ENCODE peak calls at places on chromosomes 16 and 17, in four cellular contexts. O is IMR-90, Y is K562, W is endothelial cell of umbilical vein. K is an unnamed sample.

GRCh38 chr17:45225051-45225700 is 3.5 kb downstream of the FMNL1 start:
- DNase-seq in W (no peak), O (no peak), Y (no peak), K (no peak)

GRCh38 chr17:33596904-33597303 is 303.8 kb upstream of the ASIC2 start:
- DNase-seq in W (no peak), Y (no peak), O (no peak), K (no peak)

GRCh38 chr17:14581181-14581830 is 280.4 kb downstream of the HS3ST3B1 start:
- DNase-seq in W (no peak), O (no peak), Y (no peak), K (no peak)

GRCh38 chr17:8675306-8675705 is 44.8 kb upstream of the MYH10 start:
- DNase-seq in W (no peak), O (no peak), Y (no peak), K (no peak)

GRCh38 chr16:23403547-23403946 is 49.4 kb downstream of the COG7 start:
- DNase-seq in W (no peak), O (no peak), Y (no peak), K (no peak)

GRCh38 chr17:41678907-41679739 is 9.6 kb upstream of the EIF1 start:
- DNase-seq in W (peak; percentile 63), Y (peak; percentile 74), O (peak; percentile 28), K (no peak)

GRCh38 chr17:4951486-4951885 is 567 bp downstream of the ENO3 start:
- DNase-seq in O (no peak), Y (no peak), W (no peak), K (no peak)

GRCh38 chr16:89565256-89565505 is 4.7 kb downstream of the RPL13 start:
- DNase-seq in O (no peak), Y (no peak), W (no peak), K (no peak)

GRCh38 chr17:14098246-14098645 is 28.9 kb downstream of the COX10 start:
- DNase-seq in Y (no peak), O (no peak), W (no peak), K (no peak)

GRCh38 chr16:8660841-8661301 is 13.5 kb upstream of the ABAT start:
- DNase-seq in W (peak; percentile 53), O (peak; percentile 58), Y (peak; percentile 36), K (no peak)

GRCh38 chr17:65198653-65199382 is 61.6 kb downstream of the RGS9 start:
- DNase-seq in O (peak; percentile 69), Y (peak; percentile 73), W (peak; percentile 67), K (no peak)

GRCh38 chr17:57286372-57287105 is 30.2 kb downstream of the MSI2 start:
- DNase-seq in W (no peak), O (no peak), Y (no peak), K (no peak)

GRCh38 chr17:49776864-49777263 is 11.6 kb upstream of the KAT7 start:
- DNase-seq in O (no peak), Y (no peak), W (no peak), K (no peak)

GRCh38 chr17:7019839-7020519 is 2.9 kb upstream of the BCL6B start:
- DNase-seq in O (peak; percentile 23), Y (no peak), W (peak; percentile 60), K (no peak)

GRCh38 chr16:78832100-78832499 is 732.6 kb downstream of the WWOX start:
- DNase-seq in Y (no peak), W (no peak), O (no peak), K (no peak)

GRCh38 chr16:84514874-84515835 is 10.7 kb upstream of the MEAK7 start:
- DNase-seq in O (no peak), W (no peak), Y (no peak), K (no peak)

GRCh38 chr17:81959362-81960129 is 1.4 kb downstream of the NOTUM start:
- DNase-seq in O (peak; percentile 24), W (peak; percentile 18), Y (peak; percentile 87), K (no peak)

GRCh38 chr16:46884513-46885293 is 541 bp downstream of the GPT2 start:
- DNase-seq in O (peak; percentile 20), Y (peak; percentile 38), W (peak; percentile 31), K (no peak)

GRCh38 chr17:50257574-50258224 is 16.6 kb upstream of the TMEM92 start:
- DNase-seq in Y (peak; percentile 12), W (no peak), O (no peak), K (no peak)

GRCh38 chr17:28549274-28550132 is 2.9 kb downstream of the UNC119 start:
- DNase-seq in O (no peak), Y (no peak), W (no peak), K (no peak)

GRCh38 chr17:77208217-77208808 is 67.5 kb downstream of the SEC14L1 start:
- DNase-seq in W (peak; percentile 78), O (peak; percentile 59), Y (no peak), K (no peak)

GRCh38 chr16:2689968-2690830 is 7.9 kb downstream of the KCTD5 start:
- DNase-seq in O (no peak), W (no peak), Y (no peak), K (no peak)

GRCh38 chr17:58611331-58611730 is 80.5 kb downstream of the TEX14 start:
- DNase-seq in W (no peak), O (no peak), Y (no peak), K (no peak)

GRCh38 chr16:82033683-82034300 is 1.3 kb upstream of the HSD17B2 start:
- DNase-seq in Y (no peak), W (peak; percentile 8), O (no peak), K (no peak)

GRCh38 chr17:13671771-13672170 is 70.0 kb upstream of the HS3ST3A1 start:
- DNase-seq in W (no peak), Y (no peak), O (no peak), K (no peak)

GRCh38 chr17:54882371-54882770 is 18.3 kb upstream of the TOM1L1 start:
- DNase-seq in O (no peak), W (no peak), Y (no peak), K (no peak)

DNA sequence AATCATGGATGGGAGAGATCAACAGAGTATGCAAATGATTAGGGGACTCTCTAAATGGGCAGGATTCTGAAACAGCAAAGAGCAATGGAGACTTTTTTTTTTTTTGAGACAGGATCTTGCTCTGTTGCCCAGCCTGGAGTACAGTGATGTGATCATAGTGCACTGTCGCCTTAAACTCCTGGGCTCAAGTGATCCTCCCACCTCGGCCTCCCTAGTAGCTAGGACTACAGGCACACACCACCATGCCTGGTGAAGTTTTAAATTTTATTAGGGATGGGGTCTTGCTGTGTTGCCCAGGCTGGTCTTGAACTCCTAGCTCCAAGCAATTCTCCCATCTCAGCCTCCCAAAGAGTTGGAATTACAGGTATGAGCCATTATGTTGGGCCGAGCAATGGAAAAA is 255.0 kb upstream of the ZFHX3 start:
- DNase-seq in O (no peak), Y (no peak), W (no peak), K (no peak)
- H4K20me1 ChIP-seq in O (no peaks in the 10 kb centered on the region), Y (no peaks in the 10 kb centered on the region), W (no peaks in the 10 kb centered on the region), K (no peaks in the 10 kb centered on the region)

GRCh38 chr17:1221209-1221608 is 41.4 kb upstream of the ABR start:
- DNase-seq in O (no peak), Y (no peak), W (no peak), K (no peak)
- H3K9me1 ChIP-seq in O (no peaks in the 10 kb centered on the region), Y (no peaks in the 10 kb centered on the region), W (no peaks in the 10 kb centered on the region), K (no peaks in the 10 kb centered on the region)

GRCh38 chr16:85610446-85611204 is 2.5 kb upstream of the GSE1 start:
- DNase-seq in O (peak; percentile 81), Y (peak; percentile 80), W (peak; percentile 53), K (peak; percentile 77)
- H3K4me3 ChIP-seq in O (no peak overlapping the region), Y (peak overlapping the region; percentile 85), W (no peak overlapping the region), K (peak overlapping the region; percentile 54)

GRCh38 chr17:79413591-79413990 is 197.3 kb downstream of the RBFOX3 start:
- DNase-seq in Y (no peak), W (no peak), O (no peak), K (no peak)

GRCh38 chr17:79412110-79412509 is 198.7 kb downstream of the RBFOX3 start:
- DNase-seq in Y (no peak), W (no peak), O (no peak), K (no peak)

GRCh38 chr17:79411419-79411818 is 199.4 kb downstream of the RBFOX3 start:
- DNase-seq in W (no peak), O (no peak), Y (no peak), K (no peak)

GRCh38 chr17:79408251-79408650 is 202.6 kb downstream of the RBFOX3 start:
- DNase-seq in O (no peak), Y (no peak), W (no peak), K (no peak)

DNA sequence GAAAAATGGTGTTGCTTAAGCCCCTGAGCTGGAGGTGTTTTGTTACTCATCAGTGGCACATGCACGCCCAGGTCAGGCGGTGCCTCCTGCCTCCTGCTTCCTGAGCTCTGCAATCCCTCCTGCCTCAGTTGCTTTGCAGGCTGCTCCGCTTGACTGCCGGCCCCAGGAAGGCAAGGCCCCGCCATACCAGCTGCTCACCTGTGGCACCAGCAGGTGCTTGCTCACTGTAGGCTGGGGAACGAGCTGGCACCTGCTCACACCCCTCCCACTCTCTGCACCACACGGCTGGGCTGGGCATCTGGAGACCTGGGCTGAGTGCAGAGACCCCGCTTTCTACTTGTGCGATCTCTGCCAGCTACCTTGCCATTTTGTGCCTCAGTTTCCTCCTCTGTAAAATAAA is 200.2 kb downstream of the RBFOX3 start:
- DNase-seq in Y (no peak), O (no peak), W (no peak), K (no peak)
- H4K20me1 ChIP-seq in Y (peaks cover 14% of the 10 kb centered on the region), O (no peaks in the 10 kb centered on the region), W (no peaks in the 10 kb centered on the region), K (peaks cover 3% of the 10 kb centered on the region)

GRCh38 chr17:39125143-39125875 is 26.1 kb downstream of the PLXDC1 start:
- DNase-seq in O (no peak), W (no peak), Y (no peak), K (no peak)

GRCh38 chr17:39132192-39132600 is 19.2 kb downstream of the PLXDC1 start:
- DNase-seq in W (no peak), O (peak; percentile 86), Y (peak; percentile 67), K (no peak)

GRCh38 chr17:39134878-39135277 is 16.6 kb downstream of the PLXDC1 start:
- DNase-seq in W (no peak), Y (peak; percentile 40), O (peak; percentile 64), K (no peak)

DNA sequence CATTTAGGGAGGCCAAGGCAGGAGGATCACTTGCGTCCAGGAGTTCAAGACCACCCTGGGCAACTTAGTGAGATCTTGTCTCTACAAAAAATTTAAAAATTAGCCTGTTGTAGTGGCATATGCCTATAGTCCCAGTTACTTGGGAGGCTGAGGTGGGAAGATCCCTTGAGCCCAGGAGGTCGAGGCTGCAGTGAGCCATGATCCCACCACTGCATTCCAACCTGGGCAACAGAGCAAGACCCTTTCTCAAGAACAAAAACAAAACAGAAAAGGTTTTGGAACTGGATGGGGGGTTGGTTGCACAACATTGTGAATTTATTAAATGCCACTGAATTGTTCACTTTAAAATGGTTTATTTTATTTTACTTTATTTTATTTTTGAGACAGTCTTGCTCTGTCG is 21.2 kb downstream of the PLXDC1 start:
- DNase-seq in W (no peak), O (no peak), Y (no peak), K (no peak)
- H3K9me1 ChIP-seq in W (no peaks in the 10 kb centered on the region), O (peaks cover 11% of the 10 kb centered on the region), Y (no peaks in the 10 kb centered on the region), K (no peaks in the 10 kb centered on the region)

K was measured in keratinocyte.